ENCODE peak calls at places on chromosomes 6 and 20, in seven cellular contexts. One of them, this sample, is unnamed. For H3K4me1 and H3K27me3, the result is how much of the 10 kb centered on the place peaks cover.

GRCh38 chr20:33656783-33657703 is 5.1 kb upstream of the C20orf144 start:
- DNase-seq in heart left ventricle: no peak
- DNase-seq in cardiac muscle cell: no peak
- DNase-seq in HCT116: no peak
- DNase-seq in upper lobe of left lung: no peak
- DNase-seq in ovary: peak
- DNase-seq in upper lobe of right lung: no peak
- DNase-seq in this sample: no peak

GRCh38 chr20:650954-651353 is 2.0 kb downstream of the SRXN1 start:
- DNase-seq in heart left ventricle: no peak
- DNase-seq in cardiac muscle cell: no peak
- DNase-seq in HCT116: no peak
- DNase-seq in upper lobe of left lung: no peak
- DNase-seq in ovary: no peak
- DNase-seq in upper lobe of right lung: no peak
- DNase-seq in this sample: no peak

GRCh38 chr6:158660331-158660730 is 10.5 kb downstream of the SYTL3 start:
- DNase-seq in heart left ventricle: no peak
- DNase-seq in cardiac muscle cell: no peak
- DNase-seq in HCT116: no peak
- DNase-seq in upper lobe of left lung: no peak
- DNase-seq in ovary: no peak
- DNase-seq in upper lobe of right lung: no peak
- DNase-seq in this sample: no peak

GRCh38 chr6:142878407-142878806 is 66.6 kb downstream of the HIVEP2 start:
- DNase-seq in heart left ventricle: no peak
- DNase-seq in cardiac muscle cell: no peak
- DNase-seq in HCT116: no peak
- DNase-seq in upper lobe of left lung: no peak
- DNase-seq in ovary: no peak
- DNase-seq in upper lobe of right lung: no peak
- DNase-seq in this sample: no peak

GRCh38 chr6:25172819-25173218 is 106.4 kb upstream of the CARMIL1 start:
- DNase-seq in heart left ventricle: no peak
- DNase-seq in cardiac muscle cell: no peak
- DNase-seq in HCT116: no peak
- DNase-seq in upper lobe of left lung: no peak
- DNase-seq in ovary: no peak
- DNase-seq in upper lobe of right lung: peak
- DNase-seq in this sample: no peak

GRCh38 chr6:13229205-13230085 is 98.9 kb downstream of the TBC1D7 start:
- DNase-seq in heart left ventricle: no peak
- DNase-seq in cardiac muscle cell: no peak
- DNase-seq in HCT116: peak
- DNase-seq in upper lobe of left lung: no peak
- DNase-seq in ovary: no peak
- DNase-seq in upper lobe of right lung: no peak
- DNase-seq in this sample: no peak

GRCh38 chr6:56510984-56511531 is 131.6 kb downstream of the DST start:
- DNase-seq in heart left ventricle: peak
- DNase-seq in cardiac muscle cell: no peak
- DNase-seq in HCT116: no peak
- DNase-seq in upper lobe of left lung: no peak
- DNase-seq in ovary: no peak
- DNase-seq in upper lobe of right lung: no peak
- DNase-seq in this sample: no peak

GRCh38 chr6:117605169-117605826 is 3.0 kb upstream of the GOPC start:
- DNase-seq in heart left ventricle: peak
- DNase-seq in cardiac muscle cell: peak
- DNase-seq in HCT116: peak
- DNase-seq in upper lobe of left lung: no peak
- DNase-seq in ovary: peak
- DNase-seq in upper lobe of right lung: no peak
- DNase-seq in this sample: peak

GRCh38 chr6:127302728-127303675 is 36.3 kb downstream of the RNF146 start:
- DNase-seq in heart left ventricle: no peak
- DNase-seq in cardiac muscle cell: peak
- DNase-seq in HCT116: peak
- DNase-seq in upper lobe of left lung: no peak
- DNase-seq in ovary: peak
- DNase-seq in upper lobe of right lung: no peak
- DNase-seq in this sample: peak

GRCh38 chr6:35224720-35225119 is 11.0 kb downstream of the SCUBE3 start:
- DNase-seq in heart left ventricle: peak
- DNase-seq in cardiac muscle cell: no peak
- DNase-seq in HCT116: no peak
- DNase-seq in upper lobe of left lung: no peak
- DNase-seq in ovary: no peak
- DNase-seq in upper lobe of right lung: no peak
- DNase-seq in this sample: no peak

GRCh38 chr6:148934534-148934933 is 187.7 kb downstream of the UST start:
- DNase-seq in heart left ventricle: peak
- DNase-seq in cardiac muscle cell: peak
- DNase-seq in HCT116: no peak
- DNase-seq in upper lobe of left lung: no peak
- DNase-seq in ovary: peak
- DNase-seq in upper lobe of right lung: no peak
- DNase-seq in this sample: peak

GRCh38 chr20:48845000-48845399 is 17.2 kb upstream of the PREX1 start:
- DNase-seq in heart left ventricle: no peak
- DNase-seq in cardiac muscle cell: no peak
- DNase-seq in HCT116: no peak
- DNase-seq in upper lobe of left lung: no peak
- DNase-seq in ovary: no peak
- DNase-seq in upper lobe of right lung: no peak
- DNase-seq in this sample: no peak

GRCh38 chr6:139109558-139109957 is 25.3 kb upstream of the HECA start:
- DNase-seq in heart left ventricle: no peak
- DNase-seq in cardiac muscle cell: peak
- DNase-seq in HCT116: peak
- DNase-seq in upper lobe of left lung: no peak
- DNase-seq in ovary: no peak
- DNase-seq in upper lobe of right lung: no peak
- DNase-seq in this sample: no peak

GRCh38 chr20:19915111-19915798 is 101.9 kb upstream of the NAA20 start:
- DNase-seq in heart left ventricle: no peak
- DNase-seq in cardiac muscle cell: no peak
- DNase-seq in HCT116: no peak
- DNase-seq in upper lobe of left lung: no peak
- DNase-seq in ovary: no peak
- DNase-seq in upper lobe of right lung: no peak
- DNase-seq in this sample: peak

GRCh38 chr6:63272397-63272796 is 47.4 kb downstream of the LGSN start:
- DNase-seq in heart left ventricle: no peak
- DNase-seq in cardiac muscle cell: peak
- DNase-seq in HCT116: peak
- DNase-seq in upper lobe of left lung: no peak
- DNase-seq in ovary: no peak
- DNase-seq in upper lobe of right lung: no peak
- DNase-seq in this sample: no peak

GRCh38 chr20:23995905-23996666 is 7.5 kb upstream of the GGTLC1 start:
- DNase-seq in heart left ventricle: peak
- DNase-seq in cardiac muscle cell: peak
- DNase-seq in HCT116: peak
- DNase-seq in upper lobe of left lung: no peak
- DNase-seq in ovary: peak
- DNase-seq in upper lobe of right lung: peak
- DNase-seq in this sample: peak

DNA sequence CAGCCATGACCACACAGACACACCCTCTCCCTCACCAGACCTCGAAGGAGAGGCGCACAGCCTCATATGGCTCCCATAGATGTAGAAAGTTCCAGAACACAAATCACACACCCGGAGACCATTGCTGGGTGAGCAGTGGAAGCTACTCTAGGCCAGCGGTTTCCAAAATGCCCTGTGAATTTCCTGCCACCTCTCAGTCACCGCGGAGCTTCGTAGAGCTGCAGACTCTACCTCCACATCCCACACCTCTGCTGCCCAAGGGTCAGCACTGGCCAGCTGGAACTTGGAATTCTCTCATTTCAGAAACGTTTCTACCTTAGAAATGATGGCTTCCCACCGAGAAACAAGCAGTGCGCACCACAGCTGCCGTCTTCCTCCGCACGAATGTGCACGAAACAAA is 155.8 kb downstream of the DLL1 start:
- DNase-seq in heart left ventricle: no peak
- DNase-seq in cardiac muscle cell: no peak
- DNase-seq in HCT116: no peak
- DNase-seq in upper lobe of left lung: no peak
- DNase-seq in ovary: peak
- DNase-seq in upper lobe of right lung: peak
- DNase-seq in this sample: no peak
- H3K4me1 ChIP-seq in heart left ventricle: under half
- H3K4me1 ChIP-seq in cardiac muscle cell: under half
- H3K4me1 ChIP-seq in HCT116: under half
- H3K4me1 ChIP-seq in upper lobe of left lung: under half
- H3K4me1 ChIP-seq in ovary: under half
- H3K4me1 ChIP-seq in upper lobe of right lung: under half
- H3K4me1 ChIP-seq in this sample: under half

DNA sequence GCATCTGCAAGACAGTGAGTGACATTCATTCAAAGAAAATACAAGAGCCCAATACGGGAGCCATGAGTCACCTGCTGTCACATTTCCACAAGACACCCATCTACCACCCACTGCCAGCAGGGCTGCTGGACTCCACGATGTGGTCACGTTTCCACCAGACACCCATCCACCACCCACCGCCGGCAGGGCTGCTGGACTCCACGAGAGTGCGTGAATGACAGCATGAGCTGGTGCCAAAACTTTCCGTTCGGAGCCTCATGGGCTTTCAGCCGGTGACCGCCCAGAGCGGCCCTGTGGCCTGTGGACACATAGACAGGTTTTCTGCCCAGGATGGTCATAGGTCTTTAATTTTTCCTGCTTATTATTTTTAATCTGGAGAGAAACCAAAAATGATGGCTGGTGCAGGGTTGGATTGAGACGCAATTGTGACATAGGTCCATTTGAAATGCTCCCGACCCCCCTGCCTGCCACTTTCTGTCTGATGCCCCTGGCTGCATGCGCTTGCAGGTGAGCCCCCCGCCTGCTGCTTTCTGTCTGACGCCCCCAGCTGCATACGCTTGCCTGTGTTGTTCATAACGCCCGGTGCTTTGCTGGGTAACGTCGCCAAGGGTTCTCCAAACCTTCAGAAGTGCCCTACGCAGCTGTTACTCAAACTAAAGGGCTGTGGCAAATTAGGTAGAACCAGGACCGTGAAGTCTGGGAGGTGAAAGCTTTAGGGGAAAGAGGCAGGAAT is 59.1 kb upstream of the SMOC2 start:
- DNase-seq in heart left ventricle: no peak
- DNase-seq in cardiac muscle cell: no peak
- DNase-seq in HCT116: no peak
- DNase-seq in upper lobe of left lung: peak
- DNase-seq in ovary: no peak
- DNase-seq in upper lobe of right lung: peak
- DNase-seq in this sample: no peak
- TF ChIP-seq CTCF in heart left ventricle: no peak
- TF ChIP-seq CTCF in cardiac muscle cell: no peak
- TF ChIP-seq CTCF in HCT116: no peak
- TF ChIP-seq CTCF in upper lobe of left lung: no peak
- TF ChIP-seq CTCF in ovary: no peak
- TF ChIP-seq CTCF in upper lobe of right lung: no peak
- TF ChIP-seq CTCF in this sample: no peak

GRCh38 chr6:34094474-34095135 is 51.3 kb downstream of the GRM4 start:
- DNase-seq in heart left ventricle: no peak
- DNase-seq in cardiac muscle cell: no peak
- DNase-seq in HCT116: no peak
- DNase-seq in upper lobe of left lung: no peak
- DNase-seq in ovary: no peak
- DNase-seq in upper lobe of right lung: no peak
- DNase-seq in this sample: no peak
- H3K27me3 ChIP-seq in heart left ventricle: under half
- H3K27me3 ChIP-seq in cardiac muscle cell: under half
- H3K27me3 ChIP-seq in HCT116: under half
- H3K27me3 ChIP-seq in upper lobe of left lung: under half
- H3K27me3 ChIP-seq in ovary: under half
- H3K27me3 ChIP-seq in upper lobe of right lung: under half
- H3K27me3 ChIP-seq in this sample: under half

GRCh38 chr6:111663692-111664564 is 58.2 kb upstream of the TRAF3IP2 start:
- DNase-seq in heart left ventricle: peak
- DNase-seq in cardiac muscle cell: peak
- DNase-seq in HCT116: no peak
- DNase-seq in upper lobe of left lung: no peak
- DNase-seq in ovary: peak
- DNase-seq in upper lobe of right lung: no peak
- DNase-seq in this sample: peak
- H3K4me1 ChIP-seq in heart left ventricle: half or more
- H3K4me1 ChIP-seq in cardiac muscle cell: under half
- H3K4me1 ChIP-seq in HCT116: under half
- H3K4me1 ChIP-seq in upper lobe of left lung: under half
- H3K4me1 ChIP-seq in ovary: under half
- H3K4me1 ChIP-seq in upper lobe of right lung: under half
- H3K4me1 ChIP-seq in this sample: under half

DNA sequence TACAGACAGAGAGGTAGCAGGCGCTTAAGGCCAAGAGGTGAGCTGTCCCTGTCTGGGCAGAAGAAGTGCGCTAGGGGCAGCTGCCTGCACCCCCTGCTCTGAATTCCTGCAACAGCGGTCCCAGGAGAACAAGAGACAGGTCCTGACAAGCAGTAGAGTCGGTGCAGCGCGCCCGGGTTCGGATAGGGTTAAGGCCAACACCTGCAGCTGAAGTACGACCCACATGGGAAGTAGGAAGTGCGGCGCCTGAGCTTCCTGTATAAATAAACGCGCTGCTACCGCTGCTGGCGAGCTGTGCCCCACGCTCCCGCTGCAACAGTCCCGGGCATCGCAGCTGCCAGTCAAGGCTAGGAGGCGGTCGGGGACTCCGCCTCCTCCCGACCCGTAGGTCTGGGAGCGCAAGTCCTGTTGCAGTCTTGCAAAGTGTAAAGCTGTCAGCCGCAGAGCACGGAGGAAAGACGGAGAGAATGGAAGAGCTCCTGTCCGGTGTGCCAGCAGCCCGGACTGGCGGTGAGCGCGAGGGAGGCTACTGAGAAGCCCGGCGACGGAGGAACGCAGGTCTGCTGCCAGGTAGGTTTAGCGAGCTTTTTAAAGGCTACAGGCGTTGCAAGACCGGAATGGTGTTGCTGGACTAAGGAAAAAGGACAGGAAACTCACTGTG is at the start of gene RNF144B:
- DNase-seq in heart left ventricle: peak
- DNase-seq in cardiac muscle cell: peak
- DNase-seq in HCT116: peak
- DNase-seq in upper lobe of left lung: peak
- DNase-seq in ovary: peak
- DNase-seq in upper lobe of right lung: peak
- DNase-seq in this sample: peak
- TF ChIP-seq CTCF in heart left ventricle: no peak
- TF ChIP-seq CTCF in cardiac muscle cell: no peak
- TF ChIP-seq CTCF in HCT116: no peak
- TF ChIP-seq CTCF in upper lobe of left lung: no peak
- TF ChIP-seq CTCF in ovary: no peak
- TF ChIP-seq CTCF in upper lobe of right lung: no peak
- TF ChIP-seq CTCF in this sample: no peak

This sample was measured in uterus.